ENCODE peak calls at places on chromosomes 7 and 10, in six cellular contexts. X is DND-41, T is SK-N-SH, B is H9, R is neural progenitor cell, C is GM12878. W is an unnamed sample.

GRCh38 chr10:113381906-113382562 is 170.8 kb upstream of the HABP2 start:
- DNase-seq in X (peak; percentile 56), T (no peak), B (no peak), R (no peak), C (no peak), W (no peak)

GRCh38 chr7:44403176-44403759 is 77.9 kb upstream of the CAMK2B start:
- DNase-seq in X (no peak), T (no peak), B (peak; percentile 14), R (no peak), C (no peak), W (no peak)

GRCh38 chr7:30403477-30403876 is 75.1 kb downstream of the NOD1 start:
- DNase-seq in X (no peak), T (no peak), B (no peak), R (no peak), C (no peak), W (no peak)

GRCh38 chr10:70771311-70772194 is 13.6 kb downstream of the TBATA start:
- DNase-seq in X (no peak), T (peak; percentile 7), B (no peak), R (no peak), C (no peak), W (no peak)

GRCh38 chr7:129951076-129952011 is 1.4 kb downstream of the UBE2H start:
- DNase-seq in X (no peak), T (peak; percentile 69), B (peak; percentile 32), R (peak; percentile 47), C (no peak), W (peak; percentile 46)

GRCh38 chr10:16381083-16381482 is 55.7 kb upstream of the PTER start:
- DNase-seq in X (no peak), T (no peak), B (no peak), R (no peak), C (peak; percentile 17), W (peak; percentile 43)

GRCh38 chr7:41869091-41869490 is 166.2 kb upstream of the INHBA start:
- DNase-seq in X (no peak), T (no peak), B (no peak), R (no peak), C (no peak), W (no peak)

GRCh38 chr7:158702944-158703343 is 1.7 kb downstream of the NCAPG2 start:
- DNase-seq in X (no peak), T (no peak), B (no peak), R (no peak), C (no peak), W (no peak)

GRCh38 chr7:153370092-153370491 is 610.5 kb downstream of the ACTR3B start:
- DNase-seq in X (no peak), T (no peak), B (peak; percentile 58), R (peak; percentile 43), C (no peak), W (no peak)

GRCh38 chr10:106929291-106929925 is 235.1 kb downstream of the SORCS1 start:
- DNase-seq in X (no peak), T (no peak), B (no peak), R (peak; percentile 68), C (no peak), W (no peak)

GRCh38 chr7:16365952-16366351 is 55.4 kb downstream of the CRPPA start:
- DNase-seq in X (no peak), T (no peak), B (no peak), R (no peak), C (no peak), W (no peak)

GRCh38 chr10:51137741-51138529 is 63.6 kb downstream of the PRKG1 start:
- DNase-seq in X (no peak), T (no peak), B (no peak), R (no peak), C (no peak), W (no peak)

GRCh38 chr10:79381804-79382221 is 34.5 kb downstream of the PPIF start:
- DNase-seq in X (no peak), T (no peak), B (peak; percentile 39), R (no peak), C (no peak), W (peak; percentile 67)

GRCh38 chr7:35983585-35983984 is 169.5 kb upstream of the EEPD1 start:
- DNase-seq in X (no peak), T (no peak), B (no peak), R (no peak), C (no peak), W (no peak)

GRCh38 chr10:66780796-66781195 is 145.0 kb upstream of the LRRTM3 start:
- DNase-seq in X (no peak), T (no peak), B (no peak), R (no peak), C (no peak), W (no peak)

GRCh38 chr7:2832441-2832840 is 11.7 kb downstream of the GNA12 start:
- DNase-seq in X (no peak), T (no peak), B (no peak), R (no peak), C (no peak), W (no peak)

GRCh38 chr10:93062499-93063216 is 2.1 kb downstream of the CYP26C1 start:
- DNase-seq in X (no peak), T (peak; percentile 30), B (peak; percentile 71), R (peak; percentile 61), C (no peak), W (peak; percentile 63)

GRCh38 chr10:124665091-124665490 is 79.1 kb downstream of the FAM53B start:
- DNase-seq in X (no peak), T (no peak), B (no peak), R (no peak), C (no peak), W (no peak)

GRCh38 chr10:124665558-124665957 is 78.6 kb downstream of the FAM53B start:
- DNase-seq in X (no peak), T (no peak), B (no peak), R (no peak), C (no peak), W (no peak)

GRCh38 chr10:124663228-124663627 is 81.0 kb downstream of the FAM53B start:
- DNase-seq in X (no peak), T (no peak), B (no peak), R (no peak), C (no peak), W (no peak)

GRCh38 chr10:124665980-124666379 is 78.2 kb downstream of the FAM53B start:
- DNase-seq in X (no peak), T (no peak), B (no peak), R (no peak), C (no peak), W (peak; percentile 35)

GRCh38 chr10:124663766-124664360 is 80.3 kb downstream of the FAM53B start:
- DNase-seq in X (no peak), T (no peak), B (no peak), R (no peak), C (no peak), W (no peak)
- H4K20me1 ChIP-seq in X (peaks cover 90% of the 10 kb centered on the region), T (peaks cover 5% of the 10 kb centered on the region), B (no peaks in the 10 kb centered on the region), R (peaks cover 53% of the 10 kb centered on the region), C (peaks cover 2% of the 10 kb centered on the region), W (peaks cover 7% of the 10 kb centered on the region)

GRCh38 chr7:105875505-105875904 is 894 bp downstream of the ATXN7L1 start:
- DNase-seq in X (no peak), T (no peak), B (no peak), R (no peak), C (no peak), W (no peak)
- H3K27ac ChIP-seq in X (peak overlapping the region; percentile 87), T (peak overlapping the region; percentile 84), B (no peak overlapping the region), R (no peak overlapping the region), C (no peak overlapping the region), W (peak overlapping the region; percentile 91)

GRCh38 chr7:25075459-25075858 is 49.6 kb downstream of the CYCS start:
- DNase-seq in X (no peak), T (no peak), B (no peak), R (no peak), C (no peak), W (no peak)
- H3K4me2 ChIP-seq in X (no peak overlapping the region), T (no peak overlapping the region), B (no peak overlapping the region), R (no peak overlapping the region), C (no peak overlapping the region), W (no peak overlapping the region)

GRCh38 chr10:77266242-77266641 is 371.4 kb downstream of the KCNMA1 start:
- DNase-seq in X (no peak), T (no peak), B (no peak), R (no peak), C (no peak), W (no peak)
- H4K20me1 ChIP-seq in X (no peaks in the 10 kb centered on the region), T (no peaks in the 10 kb centered on the region), B (no peaks in the 10 kb centered on the region), R (no peaks in the 10 kb centered on the region), C (no peaks in the 10 kb centered on the region), W (no peaks in the 10 kb centered on the region)

DNA sequence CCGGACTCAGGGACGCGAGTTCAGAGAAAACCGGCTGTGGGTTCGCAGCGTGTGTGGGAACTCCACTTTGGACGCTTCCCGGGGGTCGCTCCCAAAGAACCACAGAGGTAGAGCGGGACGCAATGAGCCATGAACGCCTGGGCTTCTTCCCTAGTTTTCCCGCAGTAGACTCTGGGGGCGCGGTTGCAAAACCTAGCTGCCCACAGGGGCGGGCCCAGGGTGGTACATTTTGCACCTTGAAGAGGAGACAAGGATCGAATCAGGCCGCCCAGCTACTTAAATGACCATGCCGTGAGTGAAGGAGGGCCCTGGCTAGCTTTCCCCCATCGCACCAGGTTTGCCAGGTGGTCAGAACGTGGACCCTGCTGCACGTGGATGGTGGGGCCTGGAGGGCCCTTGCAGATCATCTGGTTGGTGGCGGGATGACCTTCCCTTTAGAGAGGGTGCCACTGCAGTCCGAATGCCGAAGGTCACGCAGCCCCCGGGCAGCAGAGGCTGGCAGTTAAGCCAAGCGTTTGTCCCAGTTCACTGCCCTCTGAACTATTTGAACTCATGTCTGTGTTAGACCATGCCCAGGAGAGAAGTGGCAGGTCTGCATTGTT is 568 bp upstream of the SHTN1 start:
- DNase-seq in X (no peak), T (no peak), B (peak; percentile 65), R (peak; percentile 75), C (no peak), W (peak; percentile 52)
- H3K27ac ChIP-seq in X (no peak overlapping the region), T (peak overlapping the region; percentile 64), B (no peak overlapping the region), R (no peak overlapping the region), C (no peak overlapping the region), W (peak overlapping the region; percentile 98)